ENCODE peak calls at places on chromosomes 3 and 15, in six cellular contexts. One of them, this sample, is unnamed.

GRCh38 chr3:97772926-97773325 is 8.4 kb downstream of the ARL6 start:
- DNase-seq in transverse colon: no peak
- DNase-seq in nephron progenitor cell: no peak
- DNase-seq in GOT3: no peak
- DNase-seq in AG08396: no peak
- DNase-seq in LoVo: no peak
- DNase-seq in this sample: no peak

GRCh38 chr3:197224034-197224444 is 74.4 kb downstream of the DLG1 start:
- DNase-seq in transverse colon: no peak
- DNase-seq in nephron progenitor cell: no peak
- DNase-seq in GOT3: no peak
- DNase-seq in AG08396: peak
- DNase-seq in LoVo: peak
- DNase-seq in this sample: no peak

GRCh38 chr3:30081904-30082303 is 524.5 kb upstream of the TGFBR2 start:
- DNase-seq in transverse colon: peak
- DNase-seq in nephron progenitor cell: no peak
- DNase-seq in GOT3: no peak
- DNase-seq in AG08396: no peak
- DNase-seq in LoVo: peak
- DNase-seq in this sample: no peak

GRCh38 chr3:149004622-149005021 is 13.3 kb downstream of the GYG1 start:
- DNase-seq in transverse colon: no peak
- DNase-seq in nephron progenitor cell: peak
- DNase-seq in GOT3: no peak
- DNase-seq in AG08396: no peak
- DNase-seq in LoVo: no peak
- DNase-seq in this sample: no peak

GRCh38 chr3:128491900-128492352 is 1.1 kb downstream of the GATA2 start:
- DNase-seq in transverse colon: no peak
- DNase-seq in nephron progenitor cell: no peak
- DNase-seq in GOT3: no peak
- DNase-seq in AG08396: no peak
- DNase-seq in LoVo: no peak
- DNase-seq in this sample: no peak

GRCh38 chr15:94008101-94009080 is 223.0 kb upstream of the MCTP2 start:
- DNase-seq in transverse colon: no peak
- DNase-seq in nephron progenitor cell: no peak
- DNase-seq in GOT3: no peak
- DNase-seq in AG08396: no peak
- DNase-seq in LoVo: no peak
- DNase-seq in this sample: no peak

GRCh38 chr3:139329364-139329850 is 14.4 kb upstream of the MRPS22 start:
- DNase-seq in transverse colon: peak
- DNase-seq in nephron progenitor cell: peak
- DNase-seq in GOT3: peak
- DNase-seq in AG08396: peak
- DNase-seq in LoVo: peak
- DNase-seq in this sample: peak

GRCh38 chr15:84725001-84725491 is 9.1 kb upstream of the SEC11A start:
- DNase-seq in transverse colon: no peak
- DNase-seq in nephron progenitor cell: no peak
- DNase-seq in GOT3: no peak
- DNase-seq in AG08396: no peak
- DNase-seq in LoVo: no peak
- DNase-seq in this sample: peak

GRCh38 chr15:77393471-77393840 is 26.4 kb downstream of the PEAK1 start:
- DNase-seq in transverse colon: no peak
- DNase-seq in nephron progenitor cell: no peak
- DNase-seq in GOT3: no peak
- DNase-seq in AG08396: no peak
- DNase-seq in LoVo: no peak
- DNase-seq in this sample: no peak

GRCh38 chr3:185717121-185717520 is 107.7 kb downstream of the IGF2BP2 start:
- DNase-seq in transverse colon: no peak
- DNase-seq in nephron progenitor cell: no peak
- DNase-seq in GOT3: no peak
- DNase-seq in AG08396: peak
- DNase-seq in LoVo: no peak
- DNase-seq in this sample: no peak

GRCh38 chr15:89143503-89144162 is 55.4 kb downstream of the ABHD2 start:
- DNase-seq in transverse colon: no peak
- DNase-seq in nephron progenitor cell: no peak
- DNase-seq in GOT3: no peak
- DNase-seq in AG08396: no peak
- DNase-seq in LoVo: no peak
- DNase-seq in this sample: no peak

GRCh38 chr15:20356444-20357138 is 185.0 kb downstream of the GOLGA6L6 start:
- DNase-seq in transverse colon: peak
- DNase-seq in nephron progenitor cell: no peak
- DNase-seq in GOT3: no peak
- DNase-seq in AG08396: peak
- DNase-seq in LoVo: peak
- DNase-seq in this sample: peak

GRCh38 chr15:62278534-62278933 is 113.4 kb upstream of the C2CD4B start:
- DNase-seq in transverse colon: no peak
- DNase-seq in nephron progenitor cell: no peak
- DNase-seq in GOT3: no peak
- DNase-seq in AG08396: no peak
- DNase-seq in LoVo: no peak
- DNase-seq in this sample: no peak

GRCh38 chr15:48244923-48245322 is 38.8 kb downstream of the SLC12A1 start:
- DNase-seq in transverse colon: no peak
- DNase-seq in nephron progenitor cell: no peak
- DNase-seq in GOT3: no peak
- DNase-seq in AG08396: no peak
- DNase-seq in LoVo: no peak
- DNase-seq in this sample: no peak

GRCh38 chr15:90981681-90982080 is 12.7 kb downstream of the PRC1 start:
- DNase-seq in transverse colon: no peak
- DNase-seq in nephron progenitor cell: no peak
- DNase-seq in GOT3: no peak
- DNase-seq in AG08396: no peak
- DNase-seq in LoVo: no peak
- DNase-seq in this sample: peak

GRCh38 chr15:87031545-87032230 is 952.0 kb downstream of the AGBL1 start:
- DNase-seq in transverse colon: no peak
- DNase-seq in nephron progenitor cell: no peak
- DNase-seq in GOT3: no peak
- DNase-seq in AG08396: no peak
- DNase-seq in LoVo: no peak
- DNase-seq in this sample: no peak

GRCh38 chr3:13782501-13782900 is 97.4 kb downstream of the WNT7A start:
- DNase-seq in transverse colon: no peak
- DNase-seq in nephron progenitor cell: no peak
- DNase-seq in GOT3: no peak
- DNase-seq in AG08396: no peak
- DNase-seq in LoVo: no peak
- DNase-seq in this sample: no peak

GRCh38 chr3:9732080-9732752 is 681 bp downstream of the BRPF1 start:
- DNase-seq in transverse colon: peak
- DNase-seq in nephron progenitor cell: peak
- DNase-seq in GOT3: no peak
- DNase-seq in AG08396: peak
- DNase-seq in LoVo: no peak
- DNase-seq in this sample: peak

GRCh38 chr3:124845406-124845805 is 41.8 kb downstream of the ITGB5 start:
- DNase-seq in transverse colon: peak
- DNase-seq in nephron progenitor cell: no peak
- DNase-seq in GOT3: no peak
- DNase-seq in AG08396: peak
- DNase-seq in LoVo: peak
- DNase-seq in this sample: no peak

GRCh38 chr3:44870375-44871061 is 3.9 kb upstream of the TGM4 start:
- DNase-seq in transverse colon: peak
- DNase-seq in nephron progenitor cell: no peak
- DNase-seq in GOT3: no peak
- DNase-seq in AG08396: no peak
- DNase-seq in LoVo: no peak
- DNase-seq in this sample: no peak

GRCh38 chr15:59140422-59141226 is 35.7 kb downstream of the CCNB2 start:
- DNase-seq in transverse colon: peak
- DNase-seq in nephron progenitor cell: no peak
- DNase-seq in GOT3: no peak
- DNase-seq in AG08396: no peak
- DNase-seq in LoVo: no peak
- DNase-seq in this sample: no peak

GRCh38 chr15:89381888-89382287 is 47.3 kb upstream of the POLG start:
- DNase-seq in transverse colon: no peak
- DNase-seq in nephron progenitor cell: no peak
- DNase-seq in GOT3: no peak
- DNase-seq in AG08396: no peak
- DNase-seq in LoVo: no peak
- DNase-seq in this sample: no peak

GRCh38 chr3:71930056-71930991 is 145.4 kb upstream of the PROK2 start:
- DNase-seq in transverse colon: no peak
- DNase-seq in nephron progenitor cell: no peak
- DNase-seq in GOT3: no peak
- DNase-seq in AG08396: peak
- DNase-seq in LoVo: no peak
- DNase-seq in this sample: peak